ENCODE peak calls at places on chromosome 1, in four cellular contexts. N is SK-N-SH, X is HepG2, D is GM12878. A is an unnamed sample. For H3K79me2, the result is how much of the 10 kb centered on the place peaks cover.

GRCh38 chr1:15410223-15410883 is 665 bp downstream of the EFHD2 start:
- DNase-seq in D (no peak), N (peak), X (no peak), A (no peak)

GRCh38 chr1:36366091-36366661 is 19.5 kb downstream of the STK40 start:
- DNase-seq in N (peak), X (no peak), D (no peak), A (no peak)

GRCh38 chr1:191668525-191668924 is 489.7 kb upstream of the RGS18 start:
- DNase-seq in D (no peak), N (no peak), X (no peak), A (no peak)

GRCh38 chr1:12677565-12677964 is 33.7 kb downstream of the AADACL4 start:
- DNase-seq in X (no peak), N (no peak), D (no peak), A (no peak)

GRCh38 chr1:222643603-222643936 is 25.7 kb downstream of the MIA3 start:
- DNase-seq in X (peak), N (no peak), D (no peak), A (peak)

GRCh38 chr1:39089811-39090519 is 63.8 kb downstream of the NDUFS5 start:
- DNase-seq in X (no peak), N (no peak), D (no peak), A (no peak)

GRCh38 chr1:206438554-206438953 is 31.7 kb upstream of the IKBKE start:
- DNase-seq in N (no peak), D (no peak), X (no peak), A (no peak)

GRCh38 chr1:234658143-234658542 is 48.2 kb upstream of the IRF2BP2 start:
- DNase-seq in D (no peak), N (no peak), X (peak), A (peak)

GRCh38 chr1:65423884-65424655 is 3.6 kb downstream of the LEPR start:
- DNase-seq in N (no peak), D (peak), X (no peak), A (peak)

GRCh38 chr1:2229921-2230700 is 2.0 kb downstream of the SKI start:
- DNase-seq in X (no peak), N (peak), D (no peak), A (no peak)

GRCh38 chr1:105398909-105399308 is 1649.2 kb downstream of the AMY1C start:
- DNase-seq in D (no peak), N (no peak), X (no peak), A (no peak)

GRCh38 chr1:28718601-28719331 is 18.0 kb upstream of the YTHDF2 start:
- DNase-seq in X (no peak), N (no peak), D (no peak), A (no peak)

GRCh38 chr1:220347654-220348175 is 75.5 kb upstream of the RAB3GAP2 start:
- DNase-seq in D (no peak), X (no peak), N (no peak), A (no peak)

GRCh38 chr1:172390620-172391491 is 29.6 kb upstream of the C1orf105 start:
- DNase-seq in D (peak), N (no peak), X (no peak), A (no peak)

GRCh38 chr1:167297222-167298214 is 76.8 kb downstream of the POU2F1 start:
- DNase-seq in N (no peak), X (peak), D (no peak), A (no peak)

GRCh38 chr1:225603538-225604354 is 49.2 kb downstream of the ENAH start:
- DNase-seq in D (no peak), X (peak), N (no peak), A (peak)

GRCh38 chr1:231093158-231093922 is 53.3 kb upstream of the FAM89A start:
- DNase-seq in X (no peak), N (no peak), D (no peak), A (no peak)

DNA sequence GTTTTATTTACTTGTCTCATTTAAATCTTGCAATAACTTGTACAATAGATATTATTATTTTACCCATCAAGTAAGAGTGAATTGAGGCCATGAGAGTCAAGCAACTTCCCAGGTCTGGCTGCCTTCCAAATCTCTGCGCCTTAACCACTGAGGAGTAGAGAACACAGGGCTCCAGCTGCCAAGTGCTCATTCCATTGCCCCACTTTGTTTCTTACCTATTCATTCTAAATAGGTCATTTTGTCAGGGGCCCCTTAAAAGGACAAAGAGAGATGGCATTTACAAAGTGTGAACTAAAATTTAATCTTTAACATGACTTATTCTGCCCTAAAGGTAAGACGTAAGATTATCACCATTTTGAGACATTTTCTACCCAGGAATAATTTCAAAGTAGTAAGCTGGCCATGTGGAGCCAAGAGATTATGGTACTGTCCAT is 3.5 kb downstream of the PPP1R15B start:
- DNase-seq in X (no peak), D (no peak), N (peak), A (no peak)
- H3K79me2 ChIP-seq in X (half or more), D (half or more), N (half or more), A (half or more)

DNA sequence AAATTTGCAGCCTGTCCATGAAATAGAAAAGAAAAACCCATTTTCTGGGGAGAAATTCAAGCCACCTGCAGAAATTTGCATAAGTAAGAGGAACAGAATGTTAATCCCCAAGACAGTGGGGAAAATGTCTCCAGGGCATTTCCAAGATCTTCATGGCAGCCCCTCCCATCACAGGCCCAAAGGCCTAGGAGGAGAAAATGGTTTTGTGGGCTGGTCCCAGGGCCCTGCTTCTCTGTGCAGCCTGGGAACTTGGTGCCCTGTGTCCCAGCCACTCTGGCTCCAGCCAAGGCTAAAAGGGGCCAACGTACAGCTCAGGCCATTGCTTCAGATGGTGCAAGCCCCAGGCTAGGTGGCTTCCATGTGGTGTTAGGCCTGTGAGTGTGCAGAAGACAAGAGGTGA is 155.6 kb downstream of the PRDM2 start:
- DNase-seq in N (no peak), X (no peak), D (no peak), A (no peak)
- TF ChIP-seq YY1 in N (no peak), X (no peak), D (no peak), A (no peak)

GRCh38 chr1:203818399-203818798 is 23.0 kb downstream of the ZBED6 start:
- DNase-seq in N (no peak), X (no peak), D (no peak), A (no peak)

DNA sequence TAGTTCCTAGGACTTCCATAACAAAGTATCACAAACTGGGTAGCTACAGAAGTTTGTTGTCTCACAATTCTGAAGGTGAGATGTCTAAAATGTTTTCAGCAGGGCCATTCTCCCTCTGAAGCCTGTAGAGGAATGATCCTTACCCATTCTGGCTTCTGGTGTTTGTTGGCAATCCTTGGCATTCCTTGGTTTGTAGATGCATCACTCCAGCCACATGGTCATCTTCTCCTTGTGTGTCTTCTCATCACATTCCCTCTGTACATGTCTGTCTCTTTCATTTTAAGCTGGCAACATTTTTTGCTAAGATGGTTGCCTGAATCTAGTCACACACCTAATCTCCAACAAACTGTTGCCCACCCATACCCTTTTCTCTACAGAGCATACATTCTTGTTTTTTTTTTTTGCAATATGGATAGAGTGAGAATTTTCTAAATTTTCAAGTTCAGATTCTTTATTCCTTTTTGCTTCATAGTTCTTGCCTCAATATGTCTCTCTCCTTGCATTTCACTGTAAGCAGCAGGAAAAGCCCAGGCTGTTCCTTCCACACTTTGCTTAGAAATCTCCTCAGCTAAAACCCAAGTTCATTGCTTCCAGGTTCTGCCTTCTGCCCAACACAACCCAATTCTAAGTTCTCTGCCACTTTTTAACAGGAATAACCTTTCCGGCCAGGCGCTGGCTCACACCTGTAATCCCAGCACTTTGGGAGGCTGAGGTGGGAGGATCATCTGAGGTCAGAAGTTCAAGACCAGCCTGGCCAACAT is 18.3 kb downstream of the ZBED6 start:
- DNase-seq in D (no peak), X (no peak), N (no peak), A (no peak)
- H3K79me2 ChIP-seq in D (under half), X (under half), N (half or more), A (half or more)

GRCh38 chr1:153881764-153882163 is 41.0 kb downstream of the GATAD2B start:
- DNase-seq in X (no peak), N (peak), D (no peak), A (no peak)
- TF ChIP-seq YY1 in X (no peak), N (no peak), D (no peak), A (no peak)

GRCh38 chr1:33988161-33988560 is 124.3 kb downstream of the HMGB4 start:
- DNase-seq in X (no peak), N (no peak), D (no peak), A (no peak)
- H3K79me2 ChIP-seq in X (under half), N (under half), D (under half), A (under half)

DNA sequence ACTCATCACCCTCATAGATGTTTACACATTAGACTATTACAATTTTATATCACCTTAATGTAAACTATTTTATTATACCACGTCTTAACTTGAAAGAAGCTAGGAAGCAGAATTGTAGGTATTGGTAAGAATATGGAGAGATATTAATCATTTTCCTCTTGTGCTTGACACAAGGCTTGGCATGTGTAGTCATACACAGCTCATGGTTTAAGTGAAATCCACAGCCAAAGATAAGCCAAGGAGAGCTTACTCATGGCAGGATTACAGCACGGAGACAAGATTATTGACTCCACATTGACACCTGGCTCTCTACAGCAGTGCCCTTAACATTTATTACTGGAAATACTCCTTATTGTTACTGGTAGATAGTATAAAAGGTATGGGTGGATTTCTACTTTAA is 68.4 kb upstream of the ADGRL4 start:
- DNase-seq in N (no peak), D (no peak), X (no peak), A (no peak)
- TF ChIP-seq YY1 in N (no peak), D (no peak), X (no peak), A (no peak)

A was measured in HCT116.